ENCODE peak calls at places on chromosomes 11 and 22, in ten cellular contexts. M is fibroblast of the aortic adventitia; J is GM23248; T is NCI-H1436 treated with DMSO at 0.1 percent for 48 hours; U is WTC11; Q is amniotic stem cell; L is activated effector memory CD4-positive, alpha-beta T cell treated with Interleukin-2 at 50 U/mL for 16 hours; E is stimulated activated CD8-positive, alpha-beta memory T cell treated with anti-CD3 and anti-CD28 coated beads, Interleukin-15, amount 100 ng/mL, for 4 hours; G is testis; R is DMS153. K is an unnamed sample.
A peak's percentile ranks its signal among the peaks of the same experiment; 100 is the strongest.

GRCh38 chr22:47050601-47051051 is 288.2 kb downstream of the TBC1D22A start:
- DNase-seq in M (no peak), J (no peak), T (no peak), U (no peak), Q (no peak), L (no peak), E (no peak), G (peak; percentile 66), R (no peak), K (no peak)

GRCh38 chr11:32385998-32386397 is 49.3 kb downstream of the WT1 start:
- DNase-seq in M (peak; percentile 54), J (peak; percentile 53), T (no peak), U (peak; percentile 46), Q (no peak), L (no peak), E (no peak), G (peak; percentile 51), R (no peak), K (no peak)

GRCh38 chr11:130478881-130479280 is 30.4 kb downstream of the ADAMTS15 start:
- DNase-seq in M (peak; percentile 48), J (peak; percentile 48), T (no peak), U (no peak), Q (no peak), L (no peak), E (no peak), G (no peak), R (no peak), K (no peak)

GRCh38 chr11:112656772-112657428 is 304.3 kb upstream of the NCAM1 start:
- DNase-seq in M (peak; percentile 77), J (peak; percentile 93), T (no peak), U (no peak), Q (no peak), L (no peak), E (no peak), G (no peak), R (no peak), K (no peak)

GRCh38 chr11:118306556-118306955 is 2.0 kb downstream of the CD3E start:
- DNase-seq in M (no peak), J (peak; percentile 6), T (no peak), U (no peak), Q (no peak), L (no peak), E (no peak), G (no peak), R (no peak), K (no peak)

GRCh38 chr11:70739811-70740474 is 341.6 kb downstream of the CTTN start:
- DNase-seq in M (no peak), J (no peak), T (no peak), U (peak; percentile 6), Q (no peak), L (no peak), E (no peak), G (no peak), R (no peak), K (no peak)

GRCh38 chr22:36239150-36239400 is 252 bp downstream of the APOL2 start:
- DNase-seq in M (no peak), J (no peak), T (no peak), U (no peak), Q (no peak), L (no peak), E (no peak), G (no peak), R (no peak), K (no peak)

GRCh38 chr11:6611092-6612007 is 666 bp downstream of the TAF10 start:
- DNase-seq in M (peak; percentile 19), J (peak; percentile 58), T (no peak), U (peak; percentile 24), Q (no peak), L (no peak), E (no peak), G (peak; percentile 37), R (no peak), K (no peak)

GRCh38 chr11:28105869-28106268 is 2.1 kb downstream of the KIF18A start:
- DNase-seq in M (peak; percentile 14), J (no peak), T (no peak), U (no peak), Q (no peak), L (no peak), E (no peak), G (no peak), R (no peak), K (no peak)

GRCh38 chr11:113778111-113778910 is 1.3 kb upstream of the CLDN25 start:
- DNase-seq in M (peak; percentile 4), J (peak; percentile 83), T (no peak), U (no peak), Q (no peak), L (no peak), E (no peak), G (no peak), R (peak; percentile 63), K (no peak)